ENCODE peak calls at places on chromosome 1, in four cellular contexts. Z, P, G and J are unnamed samples.

GRCh38 chr1:96992871-96993270 is 271.3 kb downstream of the PTBP2 start:
- DNase-seq in Z (no peak), G (no peak), P (peak; percentile 86), J (no peak)

GRCh38 chr1:20167126-20167525 is 18.8 kb upstream of the UBXN10 start:
- DNase-seq in Z (no peak), G (no peak), P (no peak), J (no peak)

GRCh38 chr1:236761397-236762132 is 33.5 kb upstream of the MTR start:
- DNase-seq in P (no peak), G (no peak), Z (no peak), J (no peak)

GRCh38 chr1:17162941-17163340 is 42.0 kb upstream of the PADI1 start:
- DNase-seq in G (no peak), Z (no peak), P (no peak), J (no peak)

GRCh38 chr1:1221887-1222574 is 8.1 kb upstream of the TNFRSF4 start:
- DNase-seq in G (no peak), P (no peak), Z (no peak), J (no peak)

GRCh38 chr1:201756411-201756810 is 72.5 kb upstream of the IPO9 start:
- DNase-seq in G (no peak), Z (no peak), P (peak; percentile 80), J (no peak)

GRCh38 chr1:201021333-201022177 is 2.0 kb downstream of the KIF21B start:
- DNase-seq in P (no peak), Z (no peak), G (no peak), J (no peak)

GRCh38 chr1:25080294-25081209 is 150.5 kb upstream of the RUNX3 start:
- DNase-seq in Z (no peak), G (no peak), P (peak; percentile 24), J (no peak)

GRCh38 chr1:33219886-33220661 is 36.2 kb upstream of the ZNF362 start:
- DNase-seq in Z (no peak), G (no peak), P (no peak), J (no peak)

GRCh38 chr1:72724951-72725863 is 442.9 kb upstream of the NEGR1 start:
- DNase-seq in G (no peak), Z (no peak), P (no peak), J (no peak)

GRCh38 chr1:89615676-89616598 is 17.0 kb upstream of the LRRC8C start:
- DNase-seq in G (peak; percentile 13), P (no peak), Z (no peak), J (no peak)

GRCh38 chr1:201268604-201269151 is 14.6 kb upstream of the PKP1 start:
- DNase-seq in G (no peak), Z (no peak), P (peak; percentile 51), J (peak; percentile 44)

GRCh38 chr1:51941528-51941927 is 49.0 kb downstream of the RAB3B start:
- DNase-seq in G (no peak), P (peak; percentile 11), Z (no peak), J (no peak)

GRCh38 chr1:155339515-155340111 is 18.9 kb downstream of the RUSC1 start:
- DNase-seq in G (no peak), Z (no peak), P (peak; percentile 34), J (no peak)

GRCh38 chr1:23216771-23217420 is 406 bp downstream of the HTR1D start:
- DNase-seq in P (no peak), Z (no peak), G (no peak), J (no peak)

GRCh38 chr1:237672748-237673147 is 218.0 kb downstream of the ZP4 start:
- DNase-seq in Z (no peak), G (no peak), P (no peak), J (no peak)

GRCh38 chr1:232635778-232636356 is 5.9 kb upstream of the SIPA1L2 start:
- DNase-seq in G (no peak), P (peak; percentile 83), Z (no peak), J (no peak)

GRCh38 chr1:174954686-174955669 is 44.8 kb upstream of the CACYBP start:
- DNase-seq in Z (no peak), P (no peak), G (no peak), J (no peak)

GRCh38 chr1:64980745-64981601 is 14.6 kb upstream of the JAK1 start:
- DNase-seq in Z (no peak), G (no peak), P (peak; percentile 40), J (no peak)